ENCODE peak calls at places on chromosome 17, in four cellular contexts. B is NCI-H2171 treated with DMSO at 0.1 percent for 48 hours; Y is anterior cingulate cortex; P is CD4-positive, alpha-beta T cell. S is an unnamed sample.

GRCh38 chr17:70588003-70588402 is 418.7 kb downstream of the KCNJ2 start:
- DNase-seq in B (peak; percentile 16), Y (no peak), P (no peak), S (no peak)

GRCh38 chr17:44198721-44199552 is 747 bp downstream of the ATXN7L3 start:
- DNase-seq in P (peak; percentile 48), Y (peak; percentile 48), B (peak; percentile 44), S (no peak)

GRCh38 chr17:27860971-27861669 is 32.0 kb downstream of the LYRM9 start:
- DNase-seq in B (no peak), P (no peak), Y (no peak), S (no peak)

GRCh38 chr17:44889003-44889402 is 10.2 kb downstream of the EFTUD2 start:
- DNase-seq in Y (no peak), B (no peak), P (no peak), S (no peak)

GRCh38 chr17:18250259-18250658 is 8.3 kb downstream of the FLII start:
- DNase-seq in Y (no peak), B (peak; percentile 57), P (no peak), S (no peak)

GRCh38 chr17:30831257-30831656 is 509 bp upstream of the ATAD5 start:
- DNase-seq in Y (no peak), P (no peak), B (peak; percentile 31), S (no peak)

GRCh38 chr17:31787857-31788570 is 71.0 kb downstream of the COPRS start:
- DNase-seq in P (no peak), Y (no peak), B (no peak), S (no peak)

GRCh38 chr17:79504181-79504605 is 106.7 kb downstream of the RBFOX3 start:
- DNase-seq in P (no peak), B (no peak), Y (no peak), S (no peak)

GRCh38 chr17:69757794-69758430 is 317.1 kb upstream of the KCNJ16 start:
- DNase-seq in B (no peak), Y (no peak), P (no peak), S (no peak)

GRCh38 chr17:66580178-66580577 is 254.7 kb upstream of the CACNG5 start:
- DNase-seq in P (no peak), Y (no peak), B (no peak), S (no peak)

GRCh38 chr17:48510761-48511604 is 19.8 kb downstream of the HOXB1 start:
- DNase-seq in B (no peak), P (peak; percentile 38), Y (no peak), S (no peak)

GRCh38 chr17:21452377-21453143 is 76.4 kb downstream of the KCNJ12 start:
- DNase-seq in Y (peak; percentile 64), B (no peak), P (peak; percentile 19), S (no peak)

GRCh38 chr17:42675348-42675983 is 1.3 kb downstream of the PLEKHH3 start:
- DNase-seq in P (no peak), B (peak; percentile 43), Y (peak; percentile 21), S (no peak)

GRCh38 chr17:16486373-16487250 is 5.4 kb downstream of the LRRC75A start:
- DNase-seq in B (peak; percentile 93), Y (peak; percentile 62), P (no peak), S (no peak)

GRCh38 chr17:45718791-45719190 is 65.3 kb upstream of the CRHR1 start:
- DNase-seq in Y (no peak), P (no peak), B (no peak), S (no peak)

GRCh38 chr17:32772453-32773025 is 104.4 kb downstream of the MYO1D start:
- DNase-seq in Y (no peak), B (peak; percentile 15), P (no peak), S (no peak)

GRCh38 chr17:45918241-45918745 is 23.9 kb downstream of the MAPT start:
- DNase-seq in P (no peak), B (no peak), Y (no peak), S (no peak)

GRCh38 chr17:63246344-63246743 is 199.8 kb downstream of the CYB561 start:
- DNase-seq in P (no peak), Y (no peak), B (no peak), S (no peak)

GRCh38 chr17:58083491-58084316 is 485 bp downstream of the DYNLL2 start:
- DNase-seq in P (peak; percentile 66), Y (peak; percentile 52), B (peak; percentile 48), S (peak; percentile 71)

GRCh38 chr17:7836596-7837374 is 2.8 kb downstream of the KDM6B start:
- DNase-seq in P (peak; percentile 45), B (peak; percentile 99), Y (peak; percentile 69), S (peak; percentile 92)

GRCh38 chr17:37231882-37232281 is 143.9 kb upstream of the C17orf78 start:
- DNase-seq in Y (no peak), B (no peak), P (no peak), S (no peak)

S was measured in type B pancreatic cell.